ENCODE peak calls at places on chromosomes 11 and 22, in five cellular contexts. V is fibroblast of pulmonary artery, Y is mammary epithelial cell, H is AG10803, F is NB4. Z is an unnamed sample.

GRCh38 chr11:117426297-117426685 is 98.6 kb downstream of the CEP164 start:
- DNase-seq in V (peak; percentile 59), Y (peak; percentile 24), H (peak; percentile 35), F (peak; percentile 57), Z (peak; percentile 8)

GRCh38 chr11:66100272-66101037 is 30.4 kb downstream of the PACS1 start:
- DNase-seq in V (peak; percentile 37), Y (no peak), H (no peak), F (peak; percentile 32), Z (no peak)

GRCh38 chr11:557328-558132 is 3.0 kb downstream of the LMNTD2 start:
- DNase-seq in V (no peak), Y (no peak), H (no peak), F (no peak), Z (no peak)

GRCh38 chr11:47524200-47524874 is 28.6 kb downstream of the CELF1 start:
- DNase-seq in V (no peak), Y (peak; percentile 44), H (no peak), F (no peak), Z (no peak)

GRCh38 chr11:114880458-114880857 is 202.1 kb downstream of the NXPE2 start:
- DNase-seq in V (no peak), Y (no peak), H (no peak), F (no peak), Z (no peak)

GRCh38 chr11:69523453-69523852 is 42.0 kb downstream of the LINC01488 start:
- DNase-seq in V (no peak), Y (no peak), H (no peak), F (no peak), Z (no peak)

GRCh38 chr22:19984201-19984753 is 32.3 kb downstream of the ARVCF start:
- DNase-seq in V (peak; percentile 38), Y (peak; percentile 86), H (peak; percentile 57), F (no peak), Z (no peak)

GRCh38 chr11:61771995-61772455 is 19.6 kb downstream of the MYRF start:
- DNase-seq in V (no peak), Y (no peak), H (no peak), F (no peak), Z (no peak)

GRCh38 chr11:75468534-75469340 is 35.7 kb upstream of the KLHL35 start:
- DNase-seq in V (peak; percentile 90), Y (no peak), H (peak; percentile 38), F (peak; percentile 28), Z (peak; percentile 80)

GRCh38 chr11:67507242-67507890 is 596 bp downstream of the CDK2AP2 start:
- DNase-seq in V (peak; percentile 75), Y (no peak), H (peak; percentile 64), F (no peak), Z (peak; percentile 29)

GRCh38 chr11:132312616-132313210 is 942.3 kb downstream of the NTM start:
- DNase-seq in V (peak; percentile 35), Y (no peak), H (peak; percentile 31), F (peak; percentile 45), Z (peak; percentile 38)

GRCh38 chr11:112016765-112017356 is 8.3 kb upstream of the DLAT start:
- DNase-seq in V (peak; percentile 74), Y (peak; percentile 4), H (peak; percentile 84), F (peak; percentile 23), Z (peak; percentile 41)

GRCh38 chr11:76096552-76096951 is 109.8 kb downstream of the WNT11 start:
- DNase-seq in V (no peak), Y (no peak), H (no peak), F (no peak), Z (no peak)

GRCh38 chr11:33690290-33691050 is 10.2 kb downstream of the C11orf91 start:
- DNase-seq in V (peak; percentile 98), Y (peak; percentile 99), H (peak; percentile 98), F (no peak), Z (peak; percentile 78)

GRCh38 chr11:122556605-122557004 is 98.9 kb upstream of the UBASH3B start:
- DNase-seq in V (no peak), Y (no peak), H (peak; percentile 18), F (no peak), Z (no peak)

GRCh38 chr11:83195176-83195531 is 1.6 kb downstream of the ANKRD42 start:
- DNase-seq in V (peak; percentile 11), Y (no peak), H (no peak), F (peak; percentile 51), Z (no peak)

GRCh38 chr11:31089117-31089516 is 280.4 kb downstream of the DCDC1 start:
- DNase-seq in V (no peak), Y (no peak), H (no peak), F (no peak), Z (no peak)

GRCh38 chr22:45211848-45212247 is 28.8 kb downstream of the KIAA0930 start:
- DNase-seq in V (peak; percentile 25), Y (no peak), H (peak; percentile 72), F (no peak), Z (no peak)
- H3K4me3 ChIP-seq in V (peak overlapping the region; percentile 43), Y (peak overlapping the region; percentile 35), H (peak overlapping the region; percentile 62), F (no peak overlapping the region), Z (peak overlapping the region; percentile 19)

DNA sequence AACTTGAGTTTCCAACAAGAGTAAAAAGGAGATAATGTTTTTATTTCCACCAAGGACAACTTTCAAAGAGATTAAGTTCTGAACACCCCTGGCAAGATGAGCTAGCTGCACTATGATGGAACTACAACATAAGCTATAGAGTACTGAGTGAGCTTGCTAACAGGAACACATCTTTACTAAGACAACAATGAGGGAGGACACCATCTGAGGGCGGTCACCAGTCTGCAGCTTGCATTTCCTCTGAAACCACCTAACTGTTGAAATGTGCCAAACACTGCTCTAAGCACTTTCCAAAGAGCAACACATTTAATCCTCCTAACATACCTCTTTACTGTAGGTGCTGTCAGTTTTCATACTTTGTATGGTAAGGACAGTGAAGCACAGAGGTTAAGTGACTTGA is 68.4 kb downstream of the TCF20 start:
- DNase-seq in V (no peak), Y (no peak), H (no peak), F (peak; percentile 59), Z (no peak)
- H3K4me3 ChIP-seq in V (no peak overlapping the region), Y (no peak overlapping the region), H (no peak overlapping the region), F (no peak overlapping the region), Z (no peak overlapping the region)

GRCh38 chr11:116164843-116165242 is 607.9 kb downstream of the BUD13 start:
- DNase-seq in V (no peak), Y (no peak), H (no peak), F (no peak), Z (no peak)
- H3K4me3 ChIP-seq in V (no peak overlapping the region), Y (no peak overlapping the region), H (no peak overlapping the region), F (no peak overlapping the region), Z (no peak overlapping the region)

GRCh38 chr22:29311468-29312217 is 3.9 kb downstream of the RASL10A start:
- DNase-seq in V (no peak), Y (no peak), H (peak; percentile 20), F (peak; percentile 23), Z (no peak)
- H3K4me3 ChIP-seq in V (no peak overlapping the region), Y (no peak overlapping the region), H (peak overlapping the region; percentile 38), F (no peak overlapping the region), Z (no peak overlapping the region)

DNA sequence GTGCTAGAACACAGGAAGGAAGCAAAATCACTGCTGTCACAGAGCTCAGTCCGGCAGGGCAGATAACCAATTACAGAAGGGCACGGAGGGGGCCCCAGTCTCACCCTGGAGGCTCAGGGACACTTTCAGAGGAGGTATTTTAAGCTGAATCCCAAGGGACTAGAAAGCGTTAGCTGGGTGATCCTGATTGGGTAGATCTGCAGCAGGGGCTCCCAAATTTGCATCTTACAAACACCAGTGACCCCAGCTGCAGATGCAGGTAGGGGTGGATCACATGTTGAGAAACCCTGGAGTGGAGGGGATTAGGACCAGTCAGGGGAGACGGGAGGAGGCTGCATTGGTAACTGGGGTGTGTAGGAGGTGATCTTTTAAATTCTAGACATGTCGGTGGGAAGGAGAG is 91.4 kb downstream of the CSNK2A3 start:
- DNase-seq in V (no peak), Y (no peak), H (no peak), F (no peak), Z (no peak)
- H3K4me3 ChIP-seq in V (no peak overlapping the region), Y (no peak overlapping the region), H (no peak overlapping the region), F (no peak overlapping the region), Z (no peak overlapping the region)

GRCh38 chr22:35135165-35135564 is 69.2 kb downstream of the ISX start:
- DNase-seq in V (no peak), Y (no peak), H (no peak), F (no peak), Z (no peak)
- H3K4me3 ChIP-seq in V (no peak overlapping the region), Y (no peak overlapping the region), H (no peak overlapping the region), F (no peak overlapping the region), Z (no peak overlapping the region)

DNA sequence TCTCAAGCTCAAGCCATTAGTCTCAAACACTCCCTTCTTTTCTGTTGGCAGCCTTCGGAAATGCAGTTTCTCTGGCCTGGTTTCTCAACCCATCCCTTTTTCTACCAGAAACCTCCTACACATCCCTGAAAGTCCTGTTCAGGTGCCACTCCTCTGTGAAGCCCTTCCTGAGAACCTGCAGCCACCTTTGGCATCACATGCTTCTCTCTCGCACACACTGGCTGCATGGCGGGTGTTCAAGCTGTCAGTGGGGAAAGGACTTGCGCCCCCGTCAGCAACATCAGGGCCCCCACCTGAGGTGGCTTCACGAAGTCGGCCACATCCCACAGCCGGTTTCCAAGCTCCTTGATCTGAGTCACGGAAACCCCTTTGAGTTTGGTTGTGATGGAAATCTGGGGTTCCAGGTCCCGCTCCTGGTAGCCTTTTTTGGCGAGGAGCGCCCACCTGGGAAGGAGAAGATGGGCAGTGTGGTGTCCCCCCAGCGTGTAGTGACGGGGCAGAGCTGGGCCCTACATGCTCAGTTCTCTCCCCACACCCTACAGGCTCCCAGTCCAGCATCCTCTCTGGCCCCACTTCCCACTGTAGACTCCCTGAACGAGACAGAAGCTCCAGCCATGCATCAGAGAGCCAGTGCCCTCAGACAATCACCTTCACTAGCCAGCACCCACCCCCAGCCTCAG is 1.8 kb upstream of the LRRC74B start:
- DNase-seq in V (no peak), Y (peak; percentile 5), H (no peak), F (peak; percentile 36), Z (no peak)
- H3K4me3 ChIP-seq in V (no peak overlapping the region), Y (no peak overlapping the region), H (peak overlapping the region; percentile 41), F (peak overlapping the region; percentile 25), Z (no peak overlapping the region)

Z was measured in astrocyte of the cerebellum.